ENCODE peak calls at places on chromosomes 11 and 22, in eight cellular contexts. K is right cardiac atrium; C is psoas muscle; M is right atrium auricular region; L is gastrocnemius medialis; Y is Karpas-422; U is endothelial cell of umbilical vein; P is CD8-positive, alpha-beta T cell. D is an unnamed sample.

GRCh38 chr22:22820076-22820475 is 67.5 kb upstream of the IGLL5 start:
- DNase-seq in U (no peak), C (no peak), Y (no peak), K (no peak), M (no peak), P (no peak), L (no peak), D (no peak)

GRCh38 chr22:28976588-28976987 is 85.0 kb downstream of the C22orf31 start:
- DNase-seq in Y (no peak), U (peak), L (no peak), K (no peak), M (no peak), C (no peak), P (no peak), D (no peak)

GRCh38 chr11:66070604-66071325 is 693 bp downstream of the PACS1 start:
- DNase-seq in C (peak), L (peak), P (no peak), Y (peak), M (peak), K (peak), U (peak), D (peak)

GRCh38 chr11:27514558-27514957 is 8.0 kb upstream of the LIN7C start:
- DNase-seq in M (no peak), U (no peak), P (no peak), L (no peak), K (peak), Y (no peak), C (no peak), D (no peak)

GRCh38 chr11:35158371-35159081 is 19.6 kb downstream of the CD44 start:
- DNase-seq in U (peak), Y (no peak), M (peak), C (peak), P (no peak), K (peak), L (peak), D (peak)

GRCh38 chr11:45405916-45406670 is 120.0 kb upstream of the SYT13 start:
- DNase-seq in Y (peak), U (peak), C (no peak), K (no peak), P (no peak), L (no peak), M (no peak), D (no peak)

GRCh38 chr22:26579331-26579886 is 10.5 kb downstream of the TPST2 start:
- DNase-seq in P (peak), Y (peak), M (no peak), U (no peak), C (no peak), L (no peak), K (no peak), D (no peak)

GRCh38 chr11:76628408-76628947 is 42.1 kb downstream of the LRRC32 start:
- DNase-seq in C (no peak), M (peak), Y (no peak), K (no peak), U (no peak), L (no peak), P (peak), D (no peak)

GRCh38 chr11:7281083-7281482 is 29.4 kb downstream of the SYT9 start:
- DNase-seq in P (no peak), L (no peak), C (no peak), Y (no peak), U (peak), M (no peak), K (no peak), D (no peak)

GRCh38 chr11:61696602-61697001 is 16.4 kb downstream of the DAGLA start:
- DNase-seq in K (no peak), U (no peak), M (no peak), C (no peak), L (peak), P (no peak), Y (no peak), D (no peak)

GRCh38 chr11:74024630-74025029 is 15.7 kb upstream of the UCP3 start:
- DNase-seq in Y (no peak), U (peak), C (peak), M (peak), L (peak), P (no peak), K (peak), D (no peak)

GRCh38 chr11:68090706-68091105 is 30.5 kb downstream of the CHKA start:
- DNase-seq in Y (no peak), C (no peak), P (no peak), U (no peak), M (no peak), L (no peak), K (no peak), D (peak)

GRCh38 chr11:16171882-16172281 is 184.5 kb downstream of the SOX6 start:
- DNase-seq in M (no peak), K (no peak), P (no peak), L (no peak), Y (no peak), U (no peak), C (no peak), D (no peak)
- H3K27ac ChIP-seq in M (no peak), K (no peak), P (no peak), L (no peak), Y (no peak), U (no peak), C (no peak), D (no peak)

DNA sequence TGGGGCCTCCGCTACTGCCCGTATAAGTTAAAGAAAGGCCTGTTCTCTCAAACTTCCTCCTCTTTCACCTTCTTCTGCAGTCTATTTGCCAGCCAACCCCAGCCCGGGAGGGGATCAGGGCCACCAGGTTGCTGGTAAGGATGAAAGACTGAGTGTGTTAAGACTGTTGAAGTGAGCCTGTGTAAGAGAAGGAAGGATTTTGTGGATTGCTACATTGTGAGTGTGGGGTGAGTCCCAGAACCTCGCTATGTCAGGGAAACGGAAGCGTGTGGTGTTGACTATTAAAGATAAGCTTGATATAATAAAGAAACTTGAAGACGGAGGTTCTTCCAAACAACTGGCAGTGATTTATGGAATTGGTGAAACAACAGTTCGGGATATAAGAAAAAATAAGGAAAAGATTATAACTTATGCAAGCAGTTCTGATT is 604 bp downstream of the JRKL start:
- DNase-seq in C (no peak), L (no peak), U (peak), M (no peak), P (no peak), K (no peak), Y (no peak), D (no peak)
- H3K27ac ChIP-seq in C (peak), L (peak), U (peak), M (peak), P (peak), K (peak), Y (no peak), D (peak)

GRCh38 chr22:48053973-48054372 is 1291.5 kb downstream of the TBC1D22A start:
- DNase-seq in M (no peak), P (no peak), K (no peak), U (no peak), Y (no peak), C (no peak), L (no peak), D (no peak)
- H3K27ac ChIP-seq in M (no peak), P (no peak), K (no peak), U (no peak), Y (no peak), C (no peak), L (no peak), D (no peak)

DNA sequence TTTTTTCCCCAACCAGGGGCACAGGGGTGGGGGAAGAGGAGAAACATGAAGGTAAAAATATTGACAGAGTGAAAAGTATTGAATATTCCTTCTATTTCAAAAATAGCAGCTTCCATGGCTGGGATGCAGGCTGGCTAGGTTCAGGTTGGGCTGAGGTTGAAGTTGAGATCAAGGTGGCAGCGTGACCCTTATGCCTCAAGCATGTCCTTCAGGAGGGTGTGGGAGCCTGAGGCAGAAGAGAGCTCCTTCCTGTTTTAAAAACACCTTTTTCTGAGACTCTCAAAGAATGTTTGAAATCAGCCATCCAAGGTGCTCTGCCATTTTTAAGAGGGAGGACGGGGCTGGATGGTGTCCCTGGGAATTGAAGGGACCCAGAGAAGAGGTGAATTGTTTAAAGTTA is 29.5 kb downstream of the TIMP3 start:
- DNase-seq in Y (no peak), U (no peak), L (no peak), M (no peak), C (no peak), K (no peak), P (no peak), D (no peak)
- H3K27ac ChIP-seq in Y (no peak), U (no peak), L (peak), M (peak), C (peak), K (peak), P (no peak), D (no peak)

DNA sequence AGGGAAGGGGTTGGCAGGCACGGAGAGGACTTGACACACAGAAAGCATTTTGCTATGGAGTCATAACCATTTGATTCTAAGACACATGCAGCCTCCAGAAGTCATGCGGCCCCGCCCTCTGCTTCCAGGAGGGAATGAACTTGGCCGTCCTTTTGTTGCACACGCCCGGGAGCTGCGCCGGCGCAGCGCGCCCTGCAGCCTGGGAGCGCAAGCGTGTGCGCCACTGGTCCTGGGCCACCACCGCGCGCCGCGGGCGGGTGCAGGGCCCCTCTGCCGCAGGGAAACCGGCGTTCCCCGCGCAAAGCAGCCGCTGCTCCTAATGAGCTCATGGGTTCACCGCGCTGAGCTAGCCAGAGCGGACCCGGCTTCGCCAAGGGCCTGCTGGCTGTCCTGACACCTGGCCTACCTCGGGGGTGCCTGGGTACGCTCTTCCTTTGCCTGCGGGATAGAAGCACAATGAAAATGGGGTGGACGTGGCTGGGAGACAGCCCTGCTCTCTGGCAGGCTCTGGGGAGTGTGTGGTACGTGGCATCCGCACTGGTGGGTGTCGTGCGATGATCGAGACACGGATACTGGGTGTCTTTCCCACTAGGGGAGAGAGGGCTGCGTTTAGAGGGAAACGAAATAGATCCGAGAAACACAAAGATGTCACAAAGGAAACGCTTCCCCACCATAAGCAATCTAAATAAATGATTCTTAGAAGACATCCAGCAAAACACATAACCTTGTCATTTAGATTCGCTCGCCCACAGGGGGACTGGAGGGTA is 669 bp downstream of the MICAL3 start:
- DNase-seq in U (peak), P (no peak), C (peak), L (peak), Y (peak), K (peak), M (peak), D (peak)
- H3K27ac ChIP-seq in U (no peak), P (no peak), C (peak), L (peak), Y (no peak), K (peak), M (peak), D (peak)

DNA sequence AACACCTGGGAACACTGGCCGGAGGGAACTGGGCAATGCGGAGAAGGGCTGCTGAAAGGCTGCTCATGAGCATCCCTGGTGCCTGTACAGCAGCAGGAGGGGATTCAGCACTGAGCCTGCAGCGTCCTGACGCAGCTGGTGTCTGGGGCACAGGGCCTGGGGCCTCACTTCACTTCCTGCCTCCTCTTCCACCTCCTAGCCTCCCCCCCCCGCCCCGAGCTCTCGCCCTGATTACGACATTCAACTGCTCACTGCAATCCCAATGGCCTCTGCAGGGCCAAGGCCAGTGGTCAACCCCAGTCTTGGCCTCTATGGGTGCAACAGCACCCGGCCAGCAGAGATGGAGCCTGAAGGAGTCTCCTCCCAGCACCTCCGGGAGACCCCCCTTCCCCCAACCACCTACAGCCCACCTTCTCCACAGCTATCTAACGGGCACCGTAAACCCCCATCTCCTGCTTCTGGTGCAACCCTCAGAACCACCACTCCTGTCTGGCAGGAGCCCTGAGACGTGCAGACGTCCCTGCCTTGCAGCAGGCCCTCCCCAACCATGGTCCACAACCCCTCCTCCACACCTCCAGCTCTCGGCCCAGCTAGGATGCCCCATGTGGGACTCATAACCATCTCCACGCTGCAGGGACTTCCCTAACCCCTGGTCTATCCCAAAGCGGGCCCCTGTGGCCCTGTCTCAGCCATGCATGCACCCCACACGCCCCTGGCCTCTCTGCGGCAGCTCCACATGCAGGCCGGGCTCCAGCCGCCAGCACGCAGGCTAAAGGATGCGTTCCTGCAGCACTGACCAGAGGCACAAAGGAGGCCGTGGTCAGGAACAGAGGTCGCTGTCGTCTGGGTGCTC is 38.2 kb downstream of the BRD1 start:
- DNase-seq in P (peak), U (no peak), M (peak), K (peak), C (peak), Y (no peak), L (peak), D (no peak)
- H3K27ac ChIP-seq in P (peak), U (peak), M (peak), K (peak), C (peak), Y (no peak), L (peak), D (no peak)

D was measured in substantia nigra.